ENCODE peak calls at places on chromosomes 13 and 19, in ten cellular contexts. One of them, this sample, is unnamed.
A peak's percentile ranks its signal among the peaks of the same experiment; 100 is the strongest.

GRCh38 chr19:45103200-45103624 is 10.2 kb downstream of the PPP1R37 start:
- DNase-seq in HFFc6: no peak
- DNase-seq in AG04449: no peak
- DNase-seq in stimulated activated CD4-positive, alpha-beta T cell treated with anti-CD3 and anti-CD28 coated beads, Interleukin-1b, Interleukin-23, amount 100 ng/mL, for 24 hours: no peak
- DNase-seq in GM04504: no peak
- DNase-seq in NCI-H1092: no peak
- DNase-seq in ELR: no peak
- DNase-seq in AG04450: no peak
- DNase-seq in SJCRH30: peak; percentile 29
- DNase-seq in activated T-cell treated with anti-CD3 and anti-CD28 coated beads for 1 hour: no peak
- DNase-seq in this sample: no peak

GRCh38 chr13:62556973-62557372 is 1141.3 kb upstream of the PCDH20 start:
- DNase-seq in AG04450: no peak
- DNase-seq in stimulated activated CD4-positive, alpha-beta T cell treated with anti-CD3 and anti-CD28 coated beads, Interleukin-1b, Interleukin-23, amount 100 ng/mL, for 24 hours: no peak
- DNase-seq in NCI-H1092: no peak
- DNase-seq in activated T-cell treated with anti-CD3 and anti-CD28 coated beads for 1 hour: no peak
- DNase-seq in GM04504: no peak
- DNase-seq in HFFc6: no peak
- DNase-seq in AG04449: no peak
- DNase-seq in SJCRH30: no peak
- DNase-seq in ELR: peak; percentile 50
- DNase-seq in this sample: peak; percentile 1

GRCh38 chr13:114174529-114174941 is 4.5 kb upstream of the CFAP97D2 start:
- DNase-seq in NCI-H1092: no peak
- DNase-seq in ELR: no peak
- DNase-seq in stimulated activated CD4-positive, alpha-beta T cell treated with anti-CD3 and anti-CD28 coated beads, Interleukin-1b, Interleukin-23, amount 100 ng/mL, for 24 hours: no peak
- DNase-seq in activated T-cell treated with anti-CD3 and anti-CD28 coated beads for 1 hour: no peak
- DNase-seq in AG04450: no peak
- DNase-seq in GM04504: no peak
- DNase-seq in HFFc6: no peak
- DNase-seq in AG04449: no peak
- DNase-seq in SJCRH30: no peak
- DNase-seq in this sample: no peak

GRCh38 chr13:33204130-33204927 is 81.2 kb downstream of the STARD13 start:
- DNase-seq in SJCRH30: no peak
- DNase-seq in GM04504: peak; percentile 98
- DNase-seq in HFFc6: peak; percentile 72
- DNase-seq in activated T-cell treated with anti-CD3 and anti-CD28 coated beads for 1 hour: no peak
- DNase-seq in NCI-H1092: no peak
- DNase-seq in AG04450: no peak
- DNase-seq in AG04449: peak; percentile 84
- DNase-seq in stimulated activated CD4-positive, alpha-beta T cell treated with anti-CD3 and anti-CD28 coated beads, Interleukin-1b, Interleukin-23, amount 100 ng/mL, for 24 hours: no peak
- DNase-seq in ELR: no peak
- DNase-seq in this sample: no peak

GRCh38 chr13:39451301-39451700 is 151.7 kb downstream of the LHFPL6 start:
- DNase-seq in ELR: no peak
- DNase-seq in NCI-H1092: no peak
- DNase-seq in AG04449: no peak
- DNase-seq in activated T-cell treated with anti-CD3 and anti-CD28 coated beads for 1 hour: no peak
- DNase-seq in AG04450: no peak
- DNase-seq in HFFc6: no peak
- DNase-seq in SJCRH30: no peak
- DNase-seq in stimulated activated CD4-positive, alpha-beta T cell treated with anti-CD3 and anti-CD28 coated beads, Interleukin-1b, Interleukin-23, amount 100 ng/mL, for 24 hours: no peak
- DNase-seq in GM04504: peak; percentile 32
- DNase-seq in this sample: no peak

GRCh38 chr13:99322297-99323103 is 15.3 kb upstream of the GPR183 start:
- DNase-seq in HFFc6: peak; percentile 87
- DNase-seq in AG04449: peak; percentile 59
- DNase-seq in AG04450: no peak
- DNase-seq in ELR: peak; percentile 92
- DNase-seq in activated T-cell treated with anti-CD3 and anti-CD28 coated beads for 1 hour: no peak
- DNase-seq in GM04504: peak; percentile 67
- DNase-seq in SJCRH30: no peak
- DNase-seq in NCI-H1092: no peak
- DNase-seq in stimulated activated CD4-positive, alpha-beta T cell treated with anti-CD3 and anti-CD28 coated beads, Interleukin-1b, Interleukin-23, amount 100 ng/mL, for 24 hours: no peak
- DNase-seq in this sample: peak; percentile 34

GRCh38 chr19:23070353-23070781 is 46.5 kb upstream of the ZNF730 start:
- DNase-seq in AG04450: no peak
- DNase-seq in SJCRH30: no peak
- DNase-seq in ELR: peak; percentile 47
- DNase-seq in HFFc6: no peak
- DNase-seq in NCI-H1092: peak; percentile 39
- DNase-seq in GM04504: no peak
- DNase-seq in activated T-cell treated with anti-CD3 and anti-CD28 coated beads for 1 hour: no peak
- DNase-seq in stimulated activated CD4-positive, alpha-beta T cell treated with anti-CD3 and anti-CD28 coated beads, Interleukin-1b, Interleukin-23, amount 100 ng/mL, for 24 hours: no peak
- DNase-seq in AG04449: no peak
- DNase-seq in this sample: no peak

GRCh38 chr19:44635581-44636438 is 7.9 kb upstream of the PVR start:
- DNase-seq in stimulated activated CD4-positive, alpha-beta T cell treated with anti-CD3 and anti-CD28 coated beads, Interleukin-1b, Interleukin-23, amount 100 ng/mL, for 24 hours: no peak
- DNase-seq in GM04504: no peak
- DNase-seq in SJCRH30: peak; percentile 71
- DNase-seq in AG04450: no peak
- DNase-seq in HFFc6: peak; percentile 66
- DNase-seq in NCI-H1092: no peak
- DNase-seq in AG04449: no peak
- DNase-seq in activated T-cell treated with anti-CD3 and anti-CD28 coated beads for 1 hour: no peak
- DNase-seq in ELR: peak; percentile 56
- DNase-seq in this sample: no peak

GRCh38 chr19:42033413-42033812 is 36.6 kb downstream of the GRIK5 start:
- DNase-seq in NCI-H1092: no peak
- DNase-seq in GM04504: no peak
- DNase-seq in SJCRH30: no peak
- DNase-seq in AG04449: no peak
- DNase-seq in activated T-cell treated with anti-CD3 and anti-CD28 coated beads for 1 hour: no peak
- DNase-seq in stimulated activated CD4-positive, alpha-beta T cell treated with anti-CD3 and anti-CD28 coated beads, Interleukin-1b, Interleukin-23, amount 100 ng/mL, for 24 hours: no peak
- DNase-seq in ELR: no peak
- DNase-seq in AG04450: no peak
- DNase-seq in HFFc6: no peak
- DNase-seq in this sample: no peak

GRCh38 chr19:2976609-2977000 is 759 bp upstream of the TLE6 start:
- DNase-seq in HFFc6: no peak
- DNase-seq in AG04449: no peak
- DNase-seq in SJCRH30: peak; percentile 49
- DNase-seq in stimulated activated CD4-positive, alpha-beta T cell treated with anti-CD3 and anti-CD28 coated beads, Interleukin-1b, Interleukin-23, amount 100 ng/mL, for 24 hours: no peak
- DNase-seq in ELR: no peak
- DNase-seq in NCI-H1092: no peak
- DNase-seq in GM04504: no peak
- DNase-seq in AG04450: no peak
- DNase-seq in activated T-cell treated with anti-CD3 and anti-CD28 coated beads for 1 hour: no peak
- DNase-seq in this sample: no peak

GRCh38 chr13:98275711-98276171 is 98.7 kb upstream of the RNF113B start:
- DNase-seq in stimulated activated CD4-positive, alpha-beta T cell treated with anti-CD3 and anti-CD28 coated beads, Interleukin-1b, Interleukin-23, amount 100 ng/mL, for 24 hours: no peak
- DNase-seq in AG04449: no peak
- DNase-seq in HFFc6: no peak
- DNase-seq in AG04450: no peak
- DNase-seq in GM04504: peak; percentile 47
- DNase-seq in NCI-H1092: no peak
- DNase-seq in activated T-cell treated with anti-CD3 and anti-CD28 coated beads for 1 hour: no peak
- DNase-seq in SJCRH30: no peak
- DNase-seq in ELR: no peak
- DNase-seq in this sample: no peak

GRCh38 chr13:73984949-73985691 is 149.1 kb downstream of the KLF12 start:
- DNase-seq in ELR: no peak
- DNase-seq in AG04449: no peak
- DNase-seq in stimulated activated CD4-positive, alpha-beta T cell treated with anti-CD3 and anti-CD28 coated beads, Interleukin-1b, Interleukin-23, amount 100 ng/mL, for 24 hours: peak; percentile 48
- DNase-seq in SJCRH30: no peak
- DNase-seq in HFFc6: no peak
- DNase-seq in AG04450: no peak
- DNase-seq in activated T-cell treated with anti-CD3 and anti-CD28 coated beads for 1 hour: peak; percentile 54
- DNase-seq in NCI-H1092: peak; percentile 15
- DNase-seq in GM04504: no peak
- DNase-seq in this sample: no peak

GRCh38 chr19:50780753-50781480 is 9.3 kb upstream of the ACP4 start:
- DNase-seq in HFFc6: no peak
- DNase-seq in AG04449: no peak
- DNase-seq in SJCRH30: peak; percentile 67
- DNase-seq in activated T-cell treated with anti-CD3 and anti-CD28 coated beads for 1 hour: no peak
- DNase-seq in stimulated activated CD4-positive, alpha-beta T cell treated with anti-CD3 and anti-CD28 coated beads, Interleukin-1b, Interleukin-23, amount 100 ng/mL, for 24 hours: no peak
- DNase-seq in NCI-H1092: no peak
- DNase-seq in AG04450: no peak
- DNase-seq in GM04504: no peak
- DNase-seq in ELR: no peak
- DNase-seq in this sample: no peak

This sample was measured in HS-5.